ENCODE peak calls at places on chromosomes 16 and 17, in five cellular contexts. T is PC-9; A is dorsolateral prefrontal cortex; L is H9; E is effector memory CD4-positive, alpha-beta T cell. J is an unnamed sample.
A peak's percentile ranks its signal among the peaks of the same experiment; 100 is the strongest.

GRCh38 chr16:23039118-23039517 is 110.1 kb downstream of the USP31 start:
- DNase-seq in T (no peak), A (no peak), L (no peak), E (no peak), J (no peak)

GRCh38 chr17:57899822-57900221 is 50.0 kb upstream of the MRPS23 start:
- DNase-seq in T (peak; percentile 81), A (no peak), L (no peak), E (no peak), J (no peak)

GRCh38 chr17:70120420-70120819 is 45.4 kb downstream of the KCNJ16 start:
- DNase-seq in T (no peak), A (no peak), L (no peak), E (no peak), J (no peak)

GRCh38 chr17:67050476-67051154 is 6.3 kb downstream of the CACNG1 start:
- DNase-seq in T (no peak), A (no peak), L (no peak), E (no peak), J (no peak)

GRCh38 chr17:77449908-77450741 is 309.4 kb downstream of the SEC14L1 start:
- DNase-seq in T (no peak), A (peak; percentile 84), L (peak; percentile 84), E (no peak), J (no peak)

GRCh38 chr17:48513097-48513496 is 17.7 kb downstream of the HOXB1 start:
- DNase-seq in T (no peak), A (no peak), L (no peak), E (no peak), J (no peak)

GRCh38 chr16:13390093-13390985 is 488.9 kb downstream of the SHISA9 start:
- DNase-seq in T (no peak), A (no peak), L (no peak), E (no peak), J (peak; percentile 88)

GRCh38 chr17:67813803-67814180 is 11.5 kb upstream of the BPTF start:
- DNase-seq in T (no peak), A (no peak), L (no peak), E (no peak), J (no peak)

GRCh38 chr17:80101160-80101945 is at the start of gene GAA:
- DNase-seq in T (peak; percentile 36), A (peak; percentile 91), L (peak; percentile 90), E (peak; percentile 84), J (peak; percentile 28)

DNA sequence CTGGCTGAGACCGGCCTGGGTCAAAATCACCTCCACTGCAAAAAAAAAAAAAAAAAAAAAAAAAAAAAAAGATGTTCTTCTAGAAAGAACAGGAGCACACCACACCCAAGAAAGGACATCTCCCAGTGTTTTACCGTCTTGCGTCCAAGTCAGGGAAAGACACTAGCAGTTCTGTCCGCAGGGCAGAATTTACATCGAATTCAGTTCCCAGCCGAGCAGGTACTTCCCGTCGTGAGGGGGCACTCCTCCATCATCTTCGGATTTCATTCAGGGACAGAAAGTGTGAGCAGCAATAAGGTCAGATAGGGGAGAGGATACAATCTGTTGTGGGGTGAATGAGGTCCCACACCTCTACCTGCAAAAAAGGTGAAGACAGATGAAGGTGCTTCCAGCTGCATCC is 574.7 kb downstream of the KCNJ18 start:
- DNase-seq in T (no peak), A (no peak), L (no peak), E (no peak), J (no peak)
- H3K27me3 ChIP-seq in T (peaks cover 40% of the 10 kb centered on the region), A (no peaks in the 10 kb centered on the region), L (no peaks in the 10 kb centered on the region), E (no peaks in the 10 kb centered on the region), J (no peaks in the 10 kb centered on the region)

DNA sequence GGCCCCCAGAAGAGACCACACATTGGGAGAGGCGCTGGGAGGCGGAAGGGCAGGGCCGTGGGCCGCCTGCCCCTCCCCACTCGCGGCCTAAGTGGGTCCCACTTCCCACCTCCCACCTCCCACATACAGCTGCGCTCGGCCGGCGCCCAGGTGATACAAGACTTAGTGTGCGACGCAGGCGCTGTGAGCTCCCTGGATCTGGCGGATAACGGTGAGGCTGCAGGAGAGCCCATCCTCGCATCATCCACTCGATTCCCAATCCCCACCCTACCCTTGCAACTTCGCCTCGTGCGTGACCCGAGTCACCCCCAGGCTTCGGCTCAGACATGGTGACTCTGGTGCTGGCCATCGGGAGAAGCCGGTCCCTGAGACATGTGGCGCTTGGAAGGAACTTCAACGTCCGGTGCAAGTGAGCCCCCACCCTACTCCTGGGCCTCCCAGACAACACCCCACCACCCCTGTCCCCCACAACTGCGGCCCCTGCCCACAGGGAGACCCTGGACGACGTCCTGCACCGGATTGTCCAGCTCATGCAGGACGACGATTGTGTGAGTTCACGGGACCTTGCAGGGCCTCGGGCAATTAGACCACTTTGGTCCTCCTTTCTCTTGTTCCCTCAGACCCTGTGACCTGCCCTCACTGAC is 3.9 kb downstream of the CARMIL2 start:
- DNase-seq in T (no peak), A (no peak), L (no peak), E (no peak), J (no peak)
- H3K27me3 ChIP-seq in T (peaks cover 32% of the 10 kb centered on the region), A (peaks cover 58% of the 10 kb centered on the region), L (no peaks in the 10 kb centered on the region), E (no peaks in the 10 kb centered on the region), J (no peaks in the 10 kb centered on the region)

DNA sequence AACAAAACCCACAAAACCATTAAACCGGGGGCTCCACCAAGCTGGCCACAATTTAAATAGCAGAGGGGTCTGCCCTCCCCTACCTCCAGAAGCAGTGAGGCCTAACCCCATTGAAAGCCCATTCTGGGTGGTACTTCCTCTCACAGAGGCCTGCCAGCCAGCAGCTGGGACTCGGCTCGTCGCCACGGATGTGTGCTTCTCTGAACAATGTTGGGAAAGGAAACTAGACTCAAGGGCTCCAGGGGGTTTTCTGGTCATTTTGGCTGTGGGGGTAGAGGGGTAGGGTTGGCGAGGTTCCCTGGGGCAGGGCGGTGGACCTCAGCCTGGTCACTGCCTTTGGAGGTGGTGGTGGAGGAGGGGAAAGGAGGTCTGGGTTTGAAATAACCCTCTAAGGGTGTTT is 4.7 kb upstream of the PLCG2 start:
- DNase-seq in T (no peak), A (no peak), L (no peak), E (no peak), J (no peak)
- H3K27me3 ChIP-seq in T (peaks cover 5% of the 10 kb centered on the region), A (peaks cover 13% of the 10 kb centered on the region), L (peaks cover 2% of the 10 kb centered on the region), E (no peaks in the 10 kb centered on the region), J (no peaks in the 10 kb centered on the region)

GRCh38 chr16:25192096-25192495 is 24.7 kb upstream of the AQP8 start:
- DNase-seq in T (no peak), A (no peak), L (no peak), E (no peak), J (no peak)

GRCh38 chr16:25184771-25185170 is 32.0 kb upstream of the AQP8 start:
- DNase-seq in T (no peak), A (no peak), L (no peak), E (no peak), J (no peak)

GRCh38 chr16:25187491-25187795 is 29.3 kb upstream of the AQP8 start:
- DNase-seq in T (no peak), A (no peak), L (no peak), E (no peak), J (no peak)

GRCh38 chr16:25194285-25194878 is 22.4 kb upstream of the AQP8 start:
- DNase-seq in T (no peak), A (no peak), L (no peak), E (no peak), J (no peak)

GRCh38 chr16:25189305-25189704 is 27.4 kb upstream of the AQP8 start:
- DNase-seq in T (no peak), A (no peak), L (no peak), E (no peak), J (no peak)
- H3K27me3 ChIP-seq in T (no peaks in the 10 kb centered on the region), A (no peaks in the 10 kb centered on the region), L (no peaks in the 10 kb centered on the region), E (no peaks in the 10 kb centered on the region), J (no peaks in the 10 kb centered on the region)

DNA sequence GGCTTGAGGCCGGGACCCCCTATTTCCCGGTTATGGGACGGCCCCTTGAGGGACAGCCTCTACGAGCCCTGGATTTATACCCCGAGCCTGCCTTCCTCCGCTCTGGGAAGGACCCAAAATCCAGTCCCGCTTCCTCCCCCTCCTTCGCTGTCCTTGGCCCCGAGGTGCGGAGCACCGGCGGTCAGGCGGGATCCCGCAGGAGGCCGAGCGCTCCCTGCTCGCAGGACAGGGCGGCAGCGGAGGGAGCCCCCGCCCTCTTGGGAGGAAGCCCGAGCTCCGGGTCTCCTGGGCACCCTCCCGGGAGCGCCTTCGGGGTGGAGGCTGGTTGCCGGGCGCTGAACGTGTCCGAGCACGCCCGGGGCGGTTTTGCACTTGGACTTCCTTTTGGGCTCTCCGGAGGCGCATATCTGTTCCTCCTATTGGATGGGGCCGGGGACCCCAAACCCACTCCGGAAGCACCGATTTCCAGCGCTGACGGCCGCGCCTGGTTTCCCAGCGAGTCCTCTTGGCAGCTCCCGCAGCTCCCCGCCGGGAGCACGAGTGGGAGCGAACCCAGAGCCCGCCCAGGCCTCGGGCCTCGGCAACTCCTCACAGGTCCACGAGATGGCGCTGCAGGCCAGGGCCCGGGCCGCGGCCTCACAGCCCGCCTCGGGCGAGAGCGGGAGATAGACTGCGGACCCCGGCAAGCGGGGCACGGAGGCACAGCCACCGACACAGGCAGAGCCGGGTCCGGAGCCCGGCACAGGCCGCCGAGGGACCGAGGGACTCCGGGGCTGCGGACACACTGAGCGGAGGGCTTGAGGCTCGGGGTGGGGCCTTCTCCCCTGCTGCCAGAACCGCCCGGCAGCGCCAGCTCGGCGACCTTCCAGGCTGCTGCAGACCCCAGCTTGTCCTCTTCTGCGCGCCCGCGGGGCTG is 12.6 kb downstream of the TBX2 start:
- DNase-seq in T (peak; percentile 63), A (peak; percentile 90), L (peak; percentile 89), E (peak; percentile 59), J (peak; percentile 5)
- H3K27me3 ChIP-seq in T (no peaks in the 10 kb centered on the region), A (peaks cover 44% of the 10 kb centered on the region), L (peaks cover 53% of the 10 kb centered on the region), E (peaks cover 44% of the 10 kb centered on the region), J (peaks cover 17% of the 10 kb centered on the region)

DNA sequence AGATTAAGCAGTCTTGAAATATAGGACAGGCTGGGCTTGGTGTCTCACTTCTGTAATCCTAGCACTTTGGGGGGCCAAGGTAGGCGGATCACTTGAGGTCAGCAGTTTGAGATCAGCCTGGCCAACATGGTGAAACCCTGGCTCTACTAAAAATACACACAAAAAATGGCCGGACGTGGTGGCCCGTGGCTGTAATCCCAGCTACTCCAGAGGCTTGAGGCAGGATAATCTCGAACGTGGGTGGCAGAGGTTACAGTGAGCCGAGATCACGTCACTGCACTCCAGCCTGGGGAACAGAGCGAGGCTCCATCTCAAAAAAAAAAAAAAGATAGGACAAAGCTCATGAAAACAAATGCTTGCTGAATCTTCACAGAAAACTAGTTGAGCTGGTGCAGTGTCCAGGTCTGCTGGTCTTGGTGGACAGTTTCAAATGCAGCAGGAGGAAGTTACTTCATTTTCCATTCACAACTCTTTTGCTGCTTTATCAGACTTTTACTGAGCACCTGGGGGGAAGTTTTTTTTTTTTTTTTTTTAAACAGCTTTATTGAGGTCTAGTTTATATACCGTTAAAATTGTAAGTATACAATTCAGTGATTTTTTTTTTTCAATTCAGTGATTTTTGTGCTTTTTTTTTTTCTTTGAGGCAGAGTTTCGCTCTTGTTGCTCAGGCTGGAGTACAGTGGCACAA is 45.2 kb downstream of the SNX29 start:
- DNase-seq in T (no peak), A (no peak), L (no peak), E (no peak), J (no peak)
- H3K27me3 ChIP-seq in T (no peaks in the 10 kb centered on the region), A (no peaks in the 10 kb centered on the region), L (no peaks in the 10 kb centered on the region), E (no peaks in the 10 kb centered on the region), J (no peaks in the 10 kb centered on the region)

GRCh38 chr17:83037084-83037950 is 42.1 kb upstream of the METRNL start:
- DNase-seq in T (no peak), A (no peak), L (no peak), E (no peak), J (no peak)
- H3K27me3 ChIP-seq in T (no peaks in the 10 kb centered on the region), A (no peaks in the 10 kb centered on the region), L (no peaks in the 10 kb centered on the region), E (no peaks in the 10 kb centered on the region), J (no peaks in the 10 kb centered on the region)

J was measured in GM12878.